ENCODE peak calls at places on chromosomes 3 and 15, in seven cellular contexts. J is naive thymus-derived CD8-positive, alpha-beta T cell; Y is NCI-H345; S is bronchial epithelial cell; X is BE2C; M is NAMALWA; K is activated CD4-positive, alpha-beta T cell treated with anti-CD3 and anti-CD28 coated beads for 48 hours. H is an unnamed sample.
A peak's percentile ranks its signal among the peaks of the same experiment; 100 is the strongest.

GRCh38 chr3:23874359-23875120 is 42.2 kb downstream of the NKIRAS1 start:
- DNase-seq in S (peak; percentile 72), M (no peak), K (no peak), Y (no peak), J (no peak), X (no peak), H (no peak)

GRCh38 chr15:101115887-101116680 is 135.8 kb downstream of the CHSY1 start:
- DNase-seq in X (peak; percentile 47), K (no peak), M (no peak), J (no peak), S (no peak), Y (no peak), H (no peak)

GRCh38 chr15:51114437-51115119 is 19.9 kb upstream of the TNFAIP8L3 start:
- DNase-seq in Y (no peak), M (no peak), J (no peak), S (no peak), K (no peak), X (no peak), H (no peak)

GRCh38 chr3:136955813-136956212 is 2.0 kb upstream of the IL20RB start:
- DNase-seq in Y (no peak), K (no peak), S (peak; percentile 59), X (no peak), J (no peak), M (no peak), H (no peak)

GRCh38 chr3:45097296-45097883 is 48.8 kb downstream of the CDCP1 start:
- DNase-seq in M (no peak), X (no peak), J (no peak), K (no peak), Y (no peak), S (no peak), H (no peak)

GRCh38 chr3:41102053-41102556 is 97.2 kb upstream of the CTNNB1 start:
- DNase-seq in S (peak; percentile 100), J (no peak), K (no peak), X (no peak), M (no peak), Y (no peak), H (no peak)

GRCh38 chr3:58526124-58526957 is 10.6 kb downstream of the ACOX2 start:
- DNase-seq in K (no peak), J (no peak), X (no peak), Y (peak; percentile 33), M (no peak), S (peak; percentile 92), H (no peak)

GRCh38 chr3:115803661-115804060 is 180.4 kb downstream of the GAP43 start:
- DNase-seq in Y (no peak), J (no peak), K (no peak), S (no peak), X (no peak), M (no peak), H (no peak)

GRCh38 chr3:172466553-172467130 is 18.4 kb upstream of the GHSR start:
- DNase-seq in X (no peak), K (no peak), Y (no peak), J (no peak), M (no peak), S (no peak), H (no peak)

GRCh38 chr3:133444071-133444774 is 44.4 kb downstream of the BFSP2 start:
- DNase-seq in S (peak; percentile 92), K (no peak), X (no peak), M (peak; percentile 57), J (no peak), Y (peak; percentile 29), H (no peak)

GRCh38 chr3:111803123-111803593 is 55.9 kb upstream of the PHLDB2 start:
- DNase-seq in Y (no peak), S (peak; percentile 97), K (no peak), M (no peak), J (no peak), X (no peak), H (peak; percentile 90)

GRCh38 chr3:50164056-50164455 is 8.9 kb downstream of the SEMA3F start:
- DNase-seq in Y (no peak), S (peak; percentile 88), M (no peak), X (no peak), K (no peak), J (no peak), H (peak; percentile 91)

GRCh38 chr3:127197300-127198150 is 4.6 kb downstream of the PRR23E start:
- DNase-seq in M (no peak), Y (no peak), K (no peak), X (no peak), S (no peak), J (no peak), H (peak; percentile 63)

GRCh38 chr3:32432711-32433530 is 41.3 kb downstream of the CMTM7 start:
- DNase-seq in J (peak; percentile 58), S (no peak), X (no peak), Y (no peak), K (no peak), M (no peak), H (no peak)

GRCh38 chr3:152069871-152070270 is 196.4 kb downstream of the SUCNR1 start:
- DNase-seq in S (peak; percentile 66), Y (no peak), M (no peak), J (no peak), X (no peak), K (no peak), H (no peak)

GRCh38 chr15:39504812-39505211 is 76.1 kb upstream of the THBS1 start:
- DNase-seq in M (no peak), X (no peak), S (peak; percentile 96), K (no peak), Y (no peak), J (no peak), H (no peak)

GRCh38 chr3:60081381-60082095 is 1031.7 kb upstream of the CFAP20DC start:
- DNase-seq in X (no peak), Y (no peak), S (no peak), J (no peak), K (no peak), M (peak; percentile 55), H (no peak)

GRCh38 chr3:53236112-53236841 is 19.5 kb downstream of the TKT start:
- DNase-seq in M (no peak), X (peak; percentile 41), K (no peak), S (peak; percentile 72), J (no peak), Y (no peak), H (no peak)

GRCh38 chr15:77014137-77015081 is 19.5 kb downstream of the PSTPIP1 start:
- DNase-seq in M (no peak), S (no peak), Y (no peak), K (no peak), J (no peak), X (peak; percentile 10), H (no peak)

H was measured in suprapubic skin.